ENCODE peak calls at places on chromosome 22, in four cellular contexts. One of them, this sample, is unnamed.

GRCh38 chr22:50115693-50116092 is 25.9 kb downstream of the MOV10L1 start:
- DNase-seq in NCI-H2029: no peak
- DNase-seq in activated naive CD8-positive, alpha-beta T cell treated with anti-CD3 and anti-CD28 coated beads for 36 hours: no peak
- DNase-seq in progenitor cell of endocrine pancreas: no peak
- DNase-seq in this sample: no peak

GRCh38 chr22:36595968-36596367 is 67.0 kb upstream of the EIF3D start:
- DNase-seq in NCI-H2029: no peak
- DNase-seq in activated naive CD8-positive, alpha-beta T cell treated with anti-CD3 and anti-CD28 coated beads for 36 hours: no peak
- DNase-seq in progenitor cell of endocrine pancreas: no peak
- DNase-seq in this sample: no peak

GRCh38 chr22:19540394-19540793 is 16.2 kb upstream of the CLDN5 start:
- DNase-seq in NCI-H2029: no peak
- DNase-seq in activated naive CD8-positive, alpha-beta T cell treated with anti-CD3 and anti-CD28 coated beads for 36 hours: no peak
- DNase-seq in progenitor cell of endocrine pancreas: no peak
- DNase-seq in this sample: no peak

GRCh38 chr22:28609921-28610320 is 69.7 kb downstream of the TTC28 start:
- DNase-seq in NCI-H2029: no peak
- DNase-seq in activated naive CD8-positive, alpha-beta T cell treated with anti-CD3 and anti-CD28 coated beads for 36 hours: no peak
- DNase-seq in progenitor cell of endocrine pancreas: no peak
- DNase-seq in this sample: no peak

GRCh38 chr22:17313591-17313990 is 55.7 kb upstream of the CECR2 start:
- DNase-seq in NCI-H2029: no peak
- DNase-seq in activated naive CD8-positive, alpha-beta T cell treated with anti-CD3 and anti-CD28 coated beads for 36 hours: no peak
- DNase-seq in progenitor cell of endocrine pancreas: no peak
- DNase-seq in this sample: no peak

GRCh38 chr22:36471341-36471821 is 10.1 kb downstream of the TXN2 start:
- DNase-seq in NCI-H2029: no peak
- DNase-seq in activated naive CD8-positive, alpha-beta T cell treated with anti-CD3 and anti-CD28 coated beads for 36 hours: no peak
- DNase-seq in progenitor cell of endocrine pancreas: no peak
- DNase-seq in this sample: no peak

GRCh38 chr22:37804886-37805857 is 2.6 kb upstream of the GCAT start:
- DNase-seq in NCI-H2029: peak
- DNase-seq in activated naive CD8-positive, alpha-beta T cell treated with anti-CD3 and anti-CD28 coated beads for 36 hours: peak
- DNase-seq in progenitor cell of endocrine pancreas: peak
- DNase-seq in this sample: peak

GRCh38 chr22:23826510-23827350 is 12.1 kb downstream of the DERL3 start:
- DNase-seq in NCI-H2029: no peak
- DNase-seq in activated naive CD8-positive, alpha-beta T cell treated with anti-CD3 and anti-CD28 coated beads for 36 hours: no peak
- DNase-seq in progenitor cell of endocrine pancreas: no peak
- DNase-seq in this sample: no peak

GRCh38 chr22:31106651-31107205 is 640 bp downstream of the SELENOM start:
- DNase-seq in NCI-H2029: no peak
- DNase-seq in activated naive CD8-positive, alpha-beta T cell treated with anti-CD3 and anti-CD28 coated beads for 36 hours: no peak
- DNase-seq in progenitor cell of endocrine pancreas: no peak
- DNase-seq in this sample: no peak

GRCh38 chr22:41052661-41053490 is 39.5 kb upstream of the EP300 start:
- DNase-seq in NCI-H2029: no peak
- DNase-seq in activated naive CD8-positive, alpha-beta T cell treated with anti-CD3 and anti-CD28 coated beads for 36 hours: no peak
- DNase-seq in progenitor cell of endocrine pancreas: no peak
- DNase-seq in this sample: no peak

GRCh38 chr22:46121523-46122287 is 28.6 kb upstream of the PPARA start:
- DNase-seq in NCI-H2029: no peak
- DNase-seq in activated naive CD8-positive, alpha-beta T cell treated with anti-CD3 and anti-CD28 coated beads for 36 hours: no peak
- DNase-seq in progenitor cell of endocrine pancreas: no peak
- DNase-seq in this sample: no peak

GRCh38 chr22:37898441-37899181 is 7.5 kb upstream of the MICALL1 start:
- DNase-seq in NCI-H2029: no peak
- DNase-seq in activated naive CD8-positive, alpha-beta T cell treated with anti-CD3 and anti-CD28 coated beads for 36 hours: no peak
- DNase-seq in progenitor cell of endocrine pancreas: no peak
- DNase-seq in this sample: no peak

GRCh38 chr22:32880906-32881596 is 79.5 kb downstream of the TIMP3 start:
- DNase-seq in NCI-H2029: peak
- DNase-seq in activated naive CD8-positive, alpha-beta T cell treated with anti-CD3 and anti-CD28 coated beads for 36 hours: peak
- DNase-seq in progenitor cell of endocrine pancreas: no peak
- DNase-seq in this sample: peak

GRCh38 chr22:27801197-27801615 is 350 bp downstream of the MN1 start:
- DNase-seq in NCI-H2029: no peak
- DNase-seq in activated naive CD8-positive, alpha-beta T cell treated with anti-CD3 and anti-CD28 coated beads for 36 hours: peak
- DNase-seq in progenitor cell of endocrine pancreas: peak
- DNase-seq in this sample: no peak

GRCh38 chr22:47165338-47165931 is 403.0 kb downstream of the TBC1D22A start:
- DNase-seq in NCI-H2029: no peak
- DNase-seq in activated naive CD8-positive, alpha-beta T cell treated with anti-CD3 and anti-CD28 coated beads for 36 hours: no peak
- DNase-seq in progenitor cell of endocrine pancreas: no peak
- DNase-seq in this sample: peak

GRCh38 chr22:49833340-49834007 is 5.8 kb upstream of the BRD1 start:
- DNase-seq in NCI-H2029: no peak
- DNase-seq in activated naive CD8-positive, alpha-beta T cell treated with anti-CD3 and anti-CD28 coated beads for 36 hours: no peak
- DNase-seq in progenitor cell of endocrine pancreas: no peak
- DNase-seq in this sample: no peak

GRCh38 chr22:44389926-44390925 is 77.5 kb upstream of the SHISAL1 start:
- DNase-seq in NCI-H2029: no peak
- DNase-seq in activated naive CD8-positive, alpha-beta T cell treated with anti-CD3 and anti-CD28 coated beads for 36 hours: no peak
- DNase-seq in progenitor cell of endocrine pancreas: no peak
- DNase-seq in this sample: peak

GRCh38 chr22:37731804-37732471 is 35.1 kb downstream of the TRIOBP start:
- DNase-seq in NCI-H2029: peak
- DNase-seq in activated naive CD8-positive, alpha-beta T cell treated with anti-CD3 and anti-CD28 coated beads for 36 hours: no peak
- DNase-seq in progenitor cell of endocrine pancreas: no peak
- DNase-seq in this sample: peak